ENCODE peak calls at places on chromosomes 7 and 10, in eight cellular contexts. L, K, T, F, R, Q, O and I are unnamed samples.

GRCh38 chr7:68722044-68722443 is 876.2 kb upstream of the AUTS2 start:
- DNase-seq in F (no peak), R (no peak), O (no peak), Q (no peak), K (no peak), T (no peak), L (no peak), I (no peak)

GRCh38 chr7:151248191-151249033 is at the start of gene SMARCD3:
- DNase-seq in Q (no peak), R (no peak), T (peak), F (peak), K (peak), L (peak), O (peak), I (peak)

GRCh38 chr10:88786032-88786770 is 16.3 kb upstream of the LIPM start:
- DNase-seq in L (no peak), K (no peak), T (no peak), F (no peak), R (no peak), Q (no peak), O (no peak), I (no peak)

GRCh38 chr7:130394421-130395188 is 14.3 kb downstream of the CPA1 start:
- DNase-seq in L (no peak), T (no peak), Q (no peak), O (no peak), R (no peak), F (no peak), K (no peak), I (no peak)

GRCh38 chr10:71671983-71672535 is 47.5 kb downstream of the C10orf105 start:
- DNase-seq in Q (no peak), L (no peak), T (no peak), O (no peak), F (no peak), R (no peak), K (no peak), I (no peak)

GRCh38 chr10:16644146-16644545 is 122.5 kb upstream of the C1QL3 start:
- DNase-seq in Q (no peak), L (no peak), R (no peak), O (no peak), K (no peak), T (no peak), F (no peak), I (peak)

GRCh38 chr10:8969853-8970252 is 915.4 kb downstream of the GATA3 start:
- DNase-seq in R (no peak), K (no peak), T (no peak), L (no peak), O (no peak), Q (no peak), F (no peak), I (no peak)

GRCh38 chr10:86391986-86392722 is 25.6 kb upstream of the GRID1 start:
- DNase-seq in T (no peak), F (no peak), R (no peak), O (no peak), K (no peak), Q (no peak), L (no peak), I (no peak)

GRCh38 chr7:116500071-116500853 is 724 bp downstream of the CAV2 start:
- DNase-seq in L (no peak), F (peak), T (no peak), Q (no peak), R (peak), K (peak), O (peak), I (peak)

GRCh38 chr7:1536768-1537630 is 6.5 kb downstream of the MAFK start:
- DNase-seq in L (peak), F (no peak), Q (no peak), K (peak), O (peak), T (no peak), R (no peak), I (peak)

GRCh38 chr7:24337180-24337579 is 53.2 kb downstream of the NPY start:
- DNase-seq in T (no peak), R (no peak), K (no peak), O (peak), F (no peak), L (no peak), Q (no peak), I (no peak)

GRCh38 chr10:131172433-131172832 is 139.1 kb downstream of the TCERG1L start:
- DNase-seq in F (no peak), Q (no peak), T (no peak), K (no peak), O (no peak), R (no peak), L (no peak), I (no peak)

GRCh38 chr10:92690211-92691041 is 671 bp downstream of the HHEX start:
- DNase-seq in R (peak), F (peak), L (no peak), O (peak), Q (no peak), K (no peak), T (no peak), I (peak)

GRCh38 chr7:4416436-4417092 is 265.5 kb upstream of the FOXK1 start:
- DNase-seq in K (no peak), Q (no peak), F (no peak), O (no peak), L (no peak), R (no peak), T (peak), I (no peak)

GRCh38 chr10:4662576-4663161 is 163.3 kb upstream of the AKR1E2 start:
- DNase-seq in F (no peak), T (no peak), L (no peak), R (no peak), O (no peak), K (no peak), Q (no peak), I (no peak)

GRCh38 chr7:15648461-15648961 is 38.0 kb downstream of the MEOX2 start:
- DNase-seq in K (no peak), O (no peak), T (no peak), R (no peak), Q (no peak), F (no peak), L (no peak), I (no peak)

GRCh38 chr10:49609283-49610014 is 661 bp upstream of the SLC18A3 start:
- DNase-seq in O (peak), Q (no peak), R (no peak), L (no peak), K (no peak), T (peak), F (no peak), I (no peak)

GRCh38 chr10:44386546-44387052 is 1.7 kb upstream of the CXCL12 start:
- DNase-seq in F (peak), O (peak), K (peak), T (no peak), L (peak), R (no peak), Q (no peak), I (peak)

GRCh38 chr10:36677170-36677768 is 448.1 kb upstream of the ANKRD30A start:
- DNase-seq in K (peak), O (no peak), F (no peak), Q (no peak), T (peak), R (no peak), L (peak), I (no peak)

GRCh38 chr10:22631646-22632278 is 82.6 kb downstream of the PIP4K2A start:
- DNase-seq in T (no peak), L (no peak), O (no peak), Q (no peak), R (no peak), F (no peak), K (no peak), I (no peak)

GRCh38 chr7:29806131-29806792 is at the start of gene WIPF3:
- DNase-seq in L (no peak), R (no peak), O (peak), Q (no peak), T (no peak), K (peak), F (no peak), I (no peak)

GRCh38 chr10:29279779-29280535 is 8.9 kb upstream of the LYZL1 start:
- DNase-seq in Q (no peak), T (no peak), F (no peak), R (no peak), L (no peak), O (no peak), K (no peak), I (no peak)

GRCh38 chr7:74193054-74193453 is 16.8 kb upstream of the LAT2 start:
- DNase-seq in O (no peak), T (no peak), L (no peak), K (no peak), R (no peak), F (no peak), Q (no peak), I (no peak)

GRCh38 chr10:35447693-35448407 is 111.5 kb downstream of the CCNY start:
- DNase-seq in L (no peak), T (no peak), K (peak), R (no peak), F (no peak), Q (no peak), O (peak), I (peak)

GRCh38 chr10:12333382-12334185 is 15.8 kb upstream of the CAMK1D start:
- DNase-seq in L (peak), K (peak), Q (no peak), F (peak), R (peak), T (peak), O (no peak), I (peak)

GRCh38 chr10:122798704-122799231 is 46.9 kb downstream of the CUZD1 start:
- DNase-seq in T (no peak), K (no peak), L (no peak), O (no peak), R (no peak), Q (no peak), F (no peak), I (no peak)